ENCODE peak calls at places on chromosomes 13 and 19, in five cellular contexts. J is cardiac muscle cell, F is endodermal cell, L is AG04450, C is Caco-2. P is an unnamed sample.

GRCh38 chr19:40416918-40417713 is 3.9 kb upstream of the PRX start:
- DNase-seq in J (no peak), F (peak; percentile 53), L (no peak), C (no peak), P (peak; percentile 46)

GRCh38 chr13:37229931-37230330 is 124.5 kb upstream of the CSNK1A1L start:
- DNase-seq in J (no peak), F (no peak), L (no peak), C (no peak), P (no peak)

GRCh38 chr19:44603201-44603945 is 10.0 kb upstream of the IGSF23 start:
- DNase-seq in J (no peak), F (no peak), L (peak; percentile 93), C (no peak), P (peak; percentile 90)

GRCh38 chr13:95926231-95926630 is 127.0 kb downstream of the UGGT2 start:
- DNase-seq in J (no peak), F (no peak), L (no peak), C (no peak), P (peak; percentile 54)

GRCh38 chr13:107901996-107902562 is 313.3 kb downstream of the LIG4 start:
- DNase-seq in J (no peak), F (no peak), L (no peak), C (no peak), P (no peak)

GRCh38 chr13:99991013-99991805 is 9.6 kb downstream of the ZIC2 start:
- DNase-seq in J (no peak), F (peak; percentile 85), L (no peak), C (no peak), P (no peak)

GRCh38 chr13:114115796-114116195 is 16.6 kb downstream of the RASA3 start:
- DNase-seq in J (no peak), F (no peak), L (no peak), C (peak; percentile 27), P (no peak)

GRCh38 chr19:42693760-42694350 is 46.4 kb downstream of the PSG3 start:
- DNase-seq in J (no peak), F (peak; percentile 63), L (peak; percentile 2), C (peak; percentile 64), P (peak; percentile 47)

GRCh38 chr13:60417734-60418133 is 20.7 kb downstream of the TDRD3 start:
- DNase-seq in J (no peak), F (no peak), L (no peak), C (no peak), P (no peak)

GRCh38 chr19:11377237-11377636 is 2.8 kb downstream of the SWSAP1 start:
- DNase-seq in J (no peak), F (no peak), L (peak; percentile 76), C (no peak), P (peak; percentile 85)

GRCh38 chr13:106176103-106176502 is 359.4 kb downstream of the EFNB2 start:
- DNase-seq in J (no peak), F (no peak), L (no peak), C (no peak), P (peak; percentile 81)

GRCh38 chr13:56356690-56357089 is 784.0 kb upstream of the PRR20A start:
- DNase-seq in J (no peak), F (no peak), L (no peak), C (no peak), P (no peak)

GRCh38 chr13:40779796-40780285 is 8.9 kb upstream of the MRPS31 start:
- DNase-seq in J (no peak), F (no peak), L (no peak), C (no peak), P (no peak)

GRCh38 chr13:50126378-50127016 is 111.3 kb downstream of the KCNRG start:
- DNase-seq in J (peak; percentile 36), F (no peak), L (no peak), C (no peak), P (peak; percentile 59)

GRCh38 chr13:109545964-109546363 is 240.4 kb downstream of the IRS2 start:
- DNase-seq in J (no peak), F (peak; percentile 53), L (no peak), C (no peak), P (no peak)

GRCh38 chr13:100506600-100507422 is 81.8 kb downstream of the GGACT start:
- DNase-seq in J (no peak), F (no peak), L (no peak), C (no peak), P (no peak)

GRCh38 chr13:48233097-48233885 is at the start of gene ITM2B:
- DNase-seq in J (peak; percentile 85), F (no peak), L (no peak), C (peak; percentile 51), P (peak; percentile 72)

GRCh38 chr13:29593605-29594297 is 1.7 kb downstream of the SLC7A1 start:
- DNase-seq in J (no peak), F (no peak), L (no peak), C (no peak), P (no peak)

GRCh38 chr19:55502197-55502952 is 14.1 kb downstream of the SSC5D start:
- DNase-seq in J (no peak), F (no peak), L (no peak), C (no peak), P (no peak)

GRCh38 chr19:30556230-30556711 is 184.1 kb downstream of the ZNF536 start:
- DNase-seq in J (no peak), F (peak; percentile 83), L (no peak), C (no peak), P (no peak)

GRCh38 chr13:54210397-54211050 is 1181.9 kb downstream of the OLFM4 start:
- DNase-seq in J (no peak), F (no peak), L (no peak), C (no peak), P (no peak)

GRCh38 chr19:3986260-3987041 is 1.2 kb upstream of the EEF2 start:
- DNase-seq in J (peak; percentile 78), F (peak; percentile 81), L (no peak), C (peak; percentile 73), P (peak; percentile 85)

GRCh38 chr19:11349171-11349570 is 2.9 kb downstream of the CCDC159 start:
- DNase-seq in J (no peak), F (no peak), L (no peak), C (no peak), P (no peak)

GRCh38 chr19:2488942-2489731 is 13.2 kb downstream of the GADD45B start:
- DNase-seq in J (peak; percentile 93), F (peak; percentile 87), L (no peak), C (no peak), P (peak; percentile 52)

GRCh38 chr19:35013047-35013819 is 13.1 kb downstream of the GRAMD1A start:
- DNase-seq in J (peak; percentile 76), F (peak; percentile 96), L (no peak), C (peak; percentile 66), P (peak; percentile 57)

GRCh38 chr13:114282143-114282685 is 813 bp downstream of the UPF3A start:
- DNase-seq in J (peak; percentile 73), F (peak; percentile 75), L (no peak), C (peak; percentile 51), P (no peak)

GRCh38 chr19:39237200-39238184 is 7.3 kb downstream of the IFNL3 start:
- DNase-seq in J (peak; percentile 21), F (peak; percentile 62), L (no peak), C (peak; percentile 96), P (no peak)
- TF ChIP-seq CTCF in J (no peak), F (no peak), L (no peak), C (no peak), P (no peak)

GRCh38 chr19:6528544-6529121 is 2.2 kb upstream of the TNFSF9 start:
- DNase-seq in J (peak; percentile 1), F (peak; percentile 71), L (no peak), C (no peak), P (no peak)
- H3K4me3 ChIP-seq in J (no peak overlapping the region), F (no peak overlapping the region), L (no peak overlapping the region), C (no peak overlapping the region), P (no peak overlapping the region)

DNA sequence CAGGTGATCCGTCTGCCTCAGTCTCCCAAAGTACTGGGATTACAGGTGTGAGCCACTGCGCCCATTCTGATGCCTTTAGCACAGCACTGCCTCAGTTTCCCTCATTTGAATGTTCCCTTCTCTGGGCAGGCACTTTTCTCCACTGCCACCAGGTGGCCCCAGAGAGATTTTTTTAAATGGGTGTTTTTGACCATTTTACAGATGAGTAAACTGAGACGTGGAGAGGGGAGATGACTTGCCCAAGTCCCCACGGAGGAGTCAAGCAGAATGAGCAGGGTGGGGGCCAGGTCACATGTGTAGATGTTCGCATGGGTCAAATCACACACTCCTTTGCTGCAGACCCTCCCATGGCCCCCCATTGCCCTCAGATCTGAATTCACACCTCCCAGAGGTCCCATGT is 3.2 kb upstream of the PDE4C start:
- DNase-seq in J (no peak), F (no peak), L (no peak), C (no peak), P (no peak)
- TF ChIP-seq CTCF in J (peak; percentile 47), F (peak; percentile 74), L (peak; percentile 57), C (peak; percentile 40), P (peak; percentile 43)

GRCh38 chr13:27271572-27272096 is 1.0 kb downstream of the RASL11A start:
- DNase-seq in J (no peak), F (no peak), L (no peak), C (no peak), P (no peak)
- H3K4me3 ChIP-seq in J (peak overlapping the region; percentile 53), F (peak overlapping the region; percentile 74), L (peak overlapping the region; percentile 84), C (peak overlapping the region; percentile 82), P (peak overlapping the region; percentile 90)

GRCh38 chr13:86567119-86567518 is 767.9 kb upstream of the SLITRK6 start:
- DNase-seq in J (peak; percentile 6), F (peak; percentile 70), L (no peak), C (no peak), P (no peak)
- TF ChIP-seq CTCF in J (peak; percentile 16), F (peak; percentile 77), L (no peak), C (peak; percentile 71), P (peak; percentile 5)

GRCh38 chr19:18418725-18419194 is 438 bp upstream of the SSBP4 start:
- DNase-seq in J (no peak), F (no peak), L (no peak), C (no peak), P (no peak)

GRCh38 chr19:18419195-18419698 is at the start of gene SSBP4:
- DNase-seq in J (peak; percentile 83), F (peak; percentile 88), L (no peak), C (peak; percentile 77), P (peak; percentile 80)

GRCh38 chr19:18416778-18417249 is 2.4 kb upstream of the SSBP4 start:
- DNase-seq in J (peak; percentile 89), F (peak; percentile 94), L (no peak), C (peak; percentile 87), P (peak; percentile 90)

GRCh38 chr19:18417250-18418033 is 1.8 kb upstream of the SSBP4 start:
- DNase-seq in J (peak; percentile 83), F (peak; percentile 89), L (no peak), C (peak; percentile 84), P (peak; percentile 90)

GRCh38 chr19:18418034-18418724 is 1.0 kb upstream of the SSBP4 start:
- DNase-seq in J (no peak), F (peak; percentile 67), L (no peak), C (no peak), P (no peak)
- H3K4me3 ChIP-seq in J (peak overlapping the region; percentile 16), F (peak overlapping the region; percentile 35), L (peak overlapping the region; percentile 27), C (peak overlapping the region; percentile 85), P (peak overlapping the region; percentile 39)

GRCh38 chr19:29528946-29529645 is 3.3 kb downstream of the VSTM2B start:
- DNase-seq in J (no peak), F (peak; percentile 71), L (no peak), C (no peak), P (no peak)
- TF ChIP-seq CTCF in J (no peak), F (no peak), L (no peak), C (no peak), P (no peak)